ENCODE peak calls at places on chromosome 10, in four cellular contexts. One of them, this sample, is unnamed.

GRCh38 chr10:32189400-32190084 is 133.3 kb upstream of the KIF5B start:
- DNase-seq in neural progenitor cell: no peak
- DNase-seq in type B pancreatic cell: no peak
- DNase-seq in GDM1: no peak
- DNase-seq in this sample: no peak

GRCh38 chr10:17865351-17865750 is 56.2 kb downstream of the MRC1 start:
- DNase-seq in neural progenitor cell: peak
- DNase-seq in type B pancreatic cell: no peak
- DNase-seq in GDM1: no peak
- DNase-seq in this sample: no peak

GRCh38 chr10:120465138-120465537 is 8.1 kb downstream of the PLPP4 start:
- DNase-seq in neural progenitor cell: no peak
- DNase-seq in type B pancreatic cell: no peak
- DNase-seq in GDM1: no peak
- DNase-seq in this sample: no peak

GRCh38 chr10:11446895-11447294 is 164.6 kb downstream of the USP6NL start:
- DNase-seq in neural progenitor cell: no peak
- DNase-seq in type B pancreatic cell: peak
- DNase-seq in GDM1: no peak
- DNase-seq in this sample: no peak

GRCh38 chr10:28668363-28669226 is 8.7 kb upstream of the BAMBI start:
- DNase-seq in neural progenitor cell: peak
- DNase-seq in type B pancreatic cell: peak
- DNase-seq in GDM1: no peak
- DNase-seq in this sample: no peak

GRCh38 chr10:14386202-14386593 is 55.5 kb upstream of the FRMD4A start:
- DNase-seq in neural progenitor cell: no peak
- DNase-seq in type B pancreatic cell: no peak
- DNase-seq in GDM1: no peak
- DNase-seq in this sample: no peak

GRCh38 chr10:120145107-120145506 is 252.6 kb downstream of the SEC23IP start:
- DNase-seq in neural progenitor cell: no peak
- DNase-seq in type B pancreatic cell: no peak
- DNase-seq in GDM1: no peak
- DNase-seq in this sample: no peak

GRCh38 chr10:15183689-15184481 is 15.4 kb upstream of the NMT2 start:
- DNase-seq in neural progenitor cell: no peak
- DNase-seq in type B pancreatic cell: no peak
- DNase-seq in GDM1: no peak
- DNase-seq in this sample: no peak

GRCh38 chr10:42975005-42975493 is 101.8 kb upstream of the RET start:
- DNase-seq in neural progenitor cell: no peak
- DNase-seq in type B pancreatic cell: no peak
- DNase-seq in GDM1: peak
- DNase-seq in this sample: no peak

GRCh38 chr10:72310241-72310633 is 36.5 kb downstream of the DDIT4 start:
- DNase-seq in neural progenitor cell: no peak
- DNase-seq in type B pancreatic cell: no peak
- DNase-seq in GDM1: no peak
- DNase-seq in this sample: no peak

GRCh38 chr10:77104459-77104980 is 533.1 kb downstream of the KCNMA1 start:
- DNase-seq in neural progenitor cell: no peak
- DNase-seq in type B pancreatic cell: no peak
- DNase-seq in GDM1: no peak
- DNase-seq in this sample: no peak

GRCh38 chr10:49606981-49607535 is 3.1 kb upstream of the SLC18A3 start:
- DNase-seq in neural progenitor cell: peak
- DNase-seq in type B pancreatic cell: peak
- DNase-seq in GDM1: peak
- DNase-seq in this sample: peak

GRCh38 chr10:105950410-105950809 is 1214.1 kb downstream of the SORCS1 start:
- DNase-seq in neural progenitor cell: peak
- DNase-seq in type B pancreatic cell: no peak
- DNase-seq in GDM1: peak
- DNase-seq in this sample: peak